ENCODE peak calls at places on chromosomes 6 and 20, in five cellular contexts. W is sigmoid colon, F is ovary, J is hepatocyte, V is HCT116. S is an unnamed sample. For H3K4me1, the result is how much of the 10 kb centered on the place peaks cover.

GRCh38 chr6:87155920-87156600 is 695 bp downstream of the ZNF292 start:
- DNase-seq in W (peak), F (peak), J (peak), V (no peak), S (peak)

GRCh38 chr20:62362991-62363919 is 3.9 kb downstream of the LAMA5 start:
- DNase-seq in W (peak), F (no peak), J (peak), V (no peak), S (no peak)

GRCh38 chr6:104607501-104607900 is 252.2 kb downstream of the HACE1 start:
- DNase-seq in W (no peak), F (no peak), J (no peak), V (no peak), S (no peak)

GRCh38 chr6:16596890-16597331 is 164.3 kb downstream of the ATXN1 start:
- DNase-seq in W (no peak), F (no peak), J (no peak), V (no peak), S (no peak)

GRCh38 chr6:99350573-99350972 is 1.1 kb upstream of the FAXC start:
- DNase-seq in W (no peak), F (no peak), J (peak), V (no peak), S (peak)

GRCh38 chr20:53872081-53872541 is 198.3 kb downstream of the BCAS1 start:
- DNase-seq in W (no peak), F (no peak), J (no peak), V (no peak), S (no peak)

GRCh38 chr6:52815167-52816092 is 11.8 kb upstream of the GSTA1 start:
- DNase-seq in W (peak), F (peak), J (peak), V (peak), S (peak)

GRCh38 chr20:35467339-35468224 is 12.2 kb downstream of the CEP250 start:
- DNase-seq in W (peak), F (peak), J (peak), V (peak), S (no peak)

GRCh38 chr6:87283461-87283860 is 38.9 kb upstream of the SMIM8 start:
- DNase-seq in W (no peak), F (no peak), J (no peak), V (no peak), S (no peak)

GRCh38 chr20:6786548-6786947 is 19.1 kb downstream of the BMP2 start:
- DNase-seq in W (no peak), F (no peak), J (no peak), V (no peak), S (no peak)

GRCh38 chr6:57108691-57109090 is 18.7 kb downstream of the ZNF451 start:
- DNase-seq in W (no peak), F (no peak), J (no peak), V (no peak), S (no peak)

GRCh38 chr6:3977875-3978711 is 100.8 kb downstream of the FAM217A start:
- DNase-seq in W (peak), F (no peak), J (peak), V (peak), S (no peak)

GRCh38 chr6:21781075-21781474 is 187.5 kb downstream of the SOX4 start:
- DNase-seq in W (no peak), F (no peak), J (no peak), V (no peak), S (no peak)

GRCh38 chr6:84749181-84749580 is 15.2 kb downstream of the TBX18 start:
- DNase-seq in W (no peak), F (no peak), J (no peak), V (no peak), S (no peak)

GRCh38 chr6:153215242-153215641 is 84.2 kb upstream of the RGS17 start:
- DNase-seq in W (no peak), F (no peak), J (no peak), V (no peak), S (no peak)

GRCh38 chr6:167493961-167494697 is 169.2 kb downstream of the TTLL2 start:
- DNase-seq in W (peak), F (peak), J (no peak), V (no peak), S (no peak)

GRCh38 chr6:147108256-147108910 is 95.8 kb upstream of the STXBP5 start:
- DNase-seq in W (no peak), F (no peak), J (no peak), V (no peak), S (no peak)

GRCh38 chr6:54519161-54519560 is 210.9 kb downstream of the TINAG start:
- DNase-seq in W (no peak), F (no peak), J (no peak), V (no peak), S (no peak)

GRCh38 chr20:16601019-16601418 is 27.8 kb upstream of the KIF16B start:
- DNase-seq in W (no peak), F (no peak), J (no peak), V (no peak), S (no peak)

GRCh38 chr20:44215125-44215524 is 4.6 kb upstream of the OSER1 start:
- DNase-seq in W (peak), F (peak), J (peak), V (peak), S (peak)

GRCh38 chr6:11947063-11947462 is 65.0 kb upstream of the HIVEP1 start:
- DNase-seq in W (no peak), F (no peak), J (no peak), V (no peak), S (no peak)

GRCh38 chr6:57267586-57268293 is 45.6 kb upstream of the RAB23 start:
- DNase-seq in W (peak), F (no peak), J (peak), V (peak), S (no peak)

GRCh38 chr6:34043371-34043770 is 102.5 kb downstream of the GRM4 start:
- DNase-seq in W (no peak), F (no peak), J (no peak), V (no peak), S (no peak)

DNA sequence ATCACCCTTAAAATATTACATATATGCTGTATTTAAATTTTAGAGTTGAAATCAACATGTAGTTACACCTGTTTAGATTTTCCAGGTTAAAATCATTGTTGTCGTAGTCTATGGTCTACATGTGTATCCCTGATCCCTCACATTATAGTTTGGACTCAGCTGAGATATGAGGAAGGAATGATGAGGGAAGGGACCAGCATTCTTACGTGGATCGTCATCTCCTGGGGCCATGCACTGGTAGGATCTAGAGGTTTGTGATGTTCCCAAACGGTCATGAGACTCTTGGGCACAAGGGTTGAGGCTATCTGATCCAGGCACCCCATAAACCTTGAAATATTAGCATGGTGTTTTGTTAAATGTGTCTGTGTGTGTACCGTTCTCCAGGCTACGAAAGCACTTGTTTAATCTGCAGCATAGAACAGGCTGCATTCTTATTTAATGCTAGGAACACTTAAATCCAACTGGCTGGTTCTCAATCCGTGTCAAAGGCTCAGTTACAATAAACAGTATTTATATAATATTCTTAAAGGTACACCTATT is 55.4 kb downstream of the IPCEF1 start:
- DNase-seq in W (no peak), F (no peak), J (no peak), V (no peak), S (no peak)
- H3K4me1 ChIP-seq in W (under half), F (under half), J (under half), V (under half), S (under half)

DNA sequence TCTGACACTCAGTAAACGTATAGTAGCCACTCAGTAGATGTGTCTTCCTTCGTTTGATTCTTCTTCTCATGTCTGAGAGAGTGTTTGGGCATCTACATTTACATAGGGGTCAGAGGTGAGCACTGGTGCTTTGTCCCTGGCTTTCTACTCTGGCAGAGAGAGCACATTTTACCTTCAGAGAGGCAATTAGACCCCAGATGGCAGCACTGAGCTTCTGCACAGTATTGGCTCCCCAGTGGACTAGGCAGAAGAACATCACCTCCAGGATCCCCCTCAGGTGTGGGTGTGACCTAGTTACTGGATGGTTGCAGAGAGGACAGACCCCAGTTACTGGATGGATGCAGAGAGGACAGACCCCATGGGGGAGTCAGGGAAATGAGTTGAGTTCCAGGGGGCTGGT is 327.2 kb downstream of the DHX35 start:
- DNase-seq in W (no peak), F (no peak), J (peak), V (no peak), S (no peak)
- TF ChIP-seq CTCF in W (no peak), F (no peak), J (peak), V (peak), S (no peak)

DNA sequence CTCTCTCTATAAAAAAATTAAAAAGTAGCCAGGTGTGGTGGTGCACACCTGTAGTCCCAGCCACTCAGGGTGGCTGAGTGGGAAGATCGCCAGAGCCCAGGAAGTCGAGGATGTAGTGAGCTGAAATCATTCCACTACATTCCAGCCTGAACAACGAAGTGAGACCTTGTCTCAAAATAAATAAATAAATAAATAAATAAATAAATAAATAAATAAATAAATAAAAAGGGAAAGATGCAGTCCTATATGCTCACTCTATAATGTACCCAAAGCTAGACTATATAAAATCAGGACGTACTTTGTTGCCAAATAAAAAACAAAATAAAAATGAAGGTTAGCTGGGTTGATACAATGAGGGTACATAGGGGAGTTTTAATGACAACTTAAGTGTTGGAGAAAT is 26.1 kb upstream of the NHSL1 start:
- DNase-seq in W (no peak), F (no peak), J (no peak), V (no peak), S (no peak)
- H3K4me1 ChIP-seq in W (under half), F (under half), J (under half), V (under half), S (under half)

DNA sequence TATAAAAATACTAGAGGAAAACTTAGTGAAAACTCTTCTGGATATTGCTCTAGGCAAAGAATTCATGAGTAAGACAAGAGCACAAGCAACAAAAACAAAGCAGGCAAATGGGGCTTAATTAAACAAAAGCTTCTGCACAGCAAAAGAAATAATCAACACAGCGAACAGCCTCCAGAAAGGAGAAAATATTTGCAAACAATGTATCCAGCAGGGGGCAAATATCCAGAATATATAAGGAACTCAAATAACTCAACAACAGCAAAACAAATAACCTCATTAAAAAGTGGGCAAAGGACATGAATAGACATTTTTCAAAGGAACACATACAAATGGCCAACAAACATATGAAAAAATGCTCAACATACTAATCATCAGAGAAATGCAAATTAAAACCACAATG is 17.1 kb upstream of the HECA start:
- DNase-seq in W (no peak), F (no peak), J (no peak), V (no peak), S (no peak)
- TF ChIP-seq CTCF in W (no peak), F (no peak), J (no peak), V (peak), S (no peak)

GRCh38 chr6:20704325-20704724 is 170.1 kb downstream of the CDKAL1 start:
- DNase-seq in W (no peak), F (no peak), J (no peak), V (no peak), S (no peak)
- H3K4me1 ChIP-seq in W (under half), F (under half), J (under half), V (under half), S (under half)

GRCh38 chr20:24994470-24995368 is 2.2 kb upstream of the APMAP start:
- DNase-seq in W (peak), F (peak), J (peak), V (peak), S (peak)

GRCh38 chr20:24992420-24993205 is at the start of gene APMAP:
- DNase-seq in W (peak), F (peak), J (peak), V (peak), S (peak)

GRCh38 chr20:24994186-24994465 is 1.6 kb upstream of the APMAP start:
- DNase-seq in W (no peak), F (no peak), J (no peak), V (no peak), S (no peak)

GRCh38 chr20:24991897-24992419 is 593 bp downstream of the APMAP start:
- DNase-seq in W (peak), F (peak), J (peak), V (no peak), S (no peak)

GRCh38 chr20:24993337-24994185 is 1.0 kb upstream of the APMAP start:
- DNase-seq in W (peak), F (no peak), J (peak), V (no peak), S (no peak)
- TF ChIP-seq CTCF in W (no peak), F (peak), J (peak), V (peak), S (peak)

S was measured in pancreas.